ENCODE peak calls at places on chromosomes 16 and 17, in six cellular contexts. One of them, this sample, is unnamed.
A peak's percentile ranks its signal among the peaks of the same experiment; 100 is the strongest.

GRCh38 chr16:16166085-16166484 is 57.2 kb downstream of the ABCC6 start:
- DNase-seq in fibroblast of lung: no peak
- DNase-seq in astrocyte of the spinal cord: no peak
- DNase-seq in upper lobe of right lung: no peak
- DNase-seq in GM23338: no peak
- DNase-seq in A673: no peak
- DNase-seq in this sample: no peak

GRCh38 chr16:49617016-49617569 is 238.8 kb downstream of the ZNF423 start:
- DNase-seq in fibroblast of lung: no peak
- DNase-seq in astrocyte of the spinal cord: no peak
- DNase-seq in upper lobe of right lung: no peak
- DNase-seq in GM23338: no peak
- DNase-seq in A673: no peak
- DNase-seq in this sample: no peak

GRCh38 chr16:66287416-66287815 is 79.1 kb upstream of the CDH5 start:
- DNase-seq in fibroblast of lung: no peak
- DNase-seq in astrocyte of the spinal cord: no peak
- DNase-seq in upper lobe of right lung: no peak
- DNase-seq in GM23338: no peak
- DNase-seq in A673: no peak
- DNase-seq in this sample: no peak

GRCh38 chr17:56172517-56172982 is 19.3 kb downstream of the ANKFN1 start:
- DNase-seq in fibroblast of lung: no peak
- DNase-seq in astrocyte of the spinal cord: no peak
- DNase-seq in upper lobe of right lung: peak; percentile 67
- DNase-seq in GM23338: no peak
- DNase-seq in A673: peak; percentile 6
- DNase-seq in this sample: peak; percentile 24

GRCh38 chr16:20871935-20872815 is 28.0 kb downstream of the DCUN1D3 start:
- DNase-seq in fibroblast of lung: no peak
- DNase-seq in astrocyte of the spinal cord: no peak
- DNase-seq in upper lobe of right lung: no peak
- DNase-seq in GM23338: no peak
- DNase-seq in A673: no peak
- DNase-seq in this sample: no peak

GRCh38 chr16:19299565-19299964 is 14.0 kb downstream of the CLEC19A start:
- DNase-seq in fibroblast of lung: no peak
- DNase-seq in astrocyte of the spinal cord: no peak
- DNase-seq in upper lobe of right lung: no peak
- DNase-seq in GM23338: no peak
- DNase-seq in A673: no peak
- DNase-seq in this sample: no peak

GRCh38 chr17:74871329-74872076 is 1.3 kb downstream of the FDXR start:
- DNase-seq in fibroblast of lung: no peak
- DNase-seq in astrocyte of the spinal cord: no peak
- DNase-seq in upper lobe of right lung: no peak
- DNase-seq in GM23338: no peak
- DNase-seq in A673: no peak
- DNase-seq in this sample: no peak

GRCh38 chr17:7413346-7413985 is 5.8 kb downstream of the NLGN2 start:
- DNase-seq in fibroblast of lung: no peak
- DNase-seq in astrocyte of the spinal cord: peak; percentile 11
- DNase-seq in upper lobe of right lung: no peak
- DNase-seq in GM23338: no peak
- DNase-seq in A673: no peak
- DNase-seq in this sample: peak; percentile 56

GRCh38 chr17:80195141-80195540 is 25.0 kb downstream of the SGSH start:
- DNase-seq in fibroblast of lung: no peak
- DNase-seq in astrocyte of the spinal cord: no peak
- DNase-seq in upper lobe of right lung: no peak
- DNase-seq in GM23338: no peak
- DNase-seq in A673: no peak
- DNase-seq in this sample: no peak

GRCh38 chr17:50517504-50518264 is 9.4 kb downstream of the MYCBPAP start:
- DNase-seq in fibroblast of lung: no peak
- DNase-seq in astrocyte of the spinal cord: no peak
- DNase-seq in upper lobe of right lung: no peak
- DNase-seq in GM23338: no peak
- DNase-seq in A673: no peak
- DNase-seq in this sample: no peak

GRCh38 chr16:55672471-55672870 is 16.7 kb downstream of the SLC6A2 start:
- DNase-seq in fibroblast of lung: peak; percentile 5
- DNase-seq in astrocyte of the spinal cord: no peak
- DNase-seq in upper lobe of right lung: no peak
- DNase-seq in GM23338: no peak
- DNase-seq in A673: no peak
- DNase-seq in this sample: peak; percentile 79

GRCh38 chr16:316741-317464 is 33.9 kb downstream of the PDIA2 start:
- DNase-seq in fibroblast of lung: no peak
- DNase-seq in astrocyte of the spinal cord: no peak
- DNase-seq in upper lobe of right lung: no peak
- DNase-seq in GM23338: no peak
- DNase-seq in A673: no peak
- DNase-seq in this sample: no peak

GRCh38 chr17:7548585-7549400 is at the start of gene TNFSF12:
- DNase-seq in fibroblast of lung: peak; percentile 25
- DNase-seq in astrocyte of the spinal cord: no peak
- DNase-seq in upper lobe of right lung: peak; percentile 88
- DNase-seq in GM23338: peak; percentile 68
- DNase-seq in A673: no peak
- DNase-seq in this sample: peak; percentile 28

GRCh38 chr17:15171433-15172047 is 93.6 kb downstream of the PMP22 start:
- DNase-seq in fibroblast of lung: peak; percentile 78
- DNase-seq in astrocyte of the spinal cord: peak; percentile 80
- DNase-seq in upper lobe of right lung: peak; percentile 80
- DNase-seq in GM23338: peak; percentile 88
- DNase-seq in A673: peak; percentile 56
- DNase-seq in this sample: peak; percentile 82

GRCh38 chr17:46194393-46195216 is 1.4 kb upstream of the KANSL1 start:
- DNase-seq in fibroblast of lung: peak; percentile 80
- DNase-seq in astrocyte of the spinal cord: peak; percentile 50
- DNase-seq in upper lobe of right lung: no peak
- DNase-seq in GM23338: peak; percentile 73
- DNase-seq in A673: peak; percentile 69
- DNase-seq in this sample: peak; percentile 54

GRCh38 chr16:914453-914852 is 56.3 kb downstream of the LMF1 start:
- DNase-seq in fibroblast of lung: peak; percentile 3
- DNase-seq in astrocyte of the spinal cord: no peak
- DNase-seq in upper lobe of right lung: no peak
- DNase-seq in GM23338: no peak
- DNase-seq in A673: peak; percentile 24
- DNase-seq in this sample: peak; percentile 3

GRCh38 chr16:78727536-78727935 is 628.1 kb downstream of the WWOX start:
- DNase-seq in fibroblast of lung: no peak
- DNase-seq in astrocyte of the spinal cord: no peak
- DNase-seq in upper lobe of right lung: no peak
- DNase-seq in GM23338: peak; percentile 34
- DNase-seq in A673: no peak
- DNase-seq in this sample: no peak

GRCh38 chr16:54987081-54987480 is 56.4 kb downstream of the IRX5 start:
- DNase-seq in fibroblast of lung: no peak
- DNase-seq in astrocyte of the spinal cord: no peak
- DNase-seq in upper lobe of right lung: no peak
- DNase-seq in GM23338: no peak
- DNase-seq in A673: no peak
- DNase-seq in this sample: no peak

GRCh38 chr16:2148714-2149629 is 547 bp downstream of the RAB26 start:
- DNase-seq in fibroblast of lung: no peak
- DNase-seq in astrocyte of the spinal cord: no peak
- DNase-seq in upper lobe of right lung: peak; percentile 62
- DNase-seq in GM23338: peak; percentile 58
- DNase-seq in A673: peak; percentile 45
- DNase-seq in this sample: no peak

GRCh38 chr17:7745748-7746470 is 28.4 kb downstream of the DNAH2 start:
- DNase-seq in fibroblast of lung: peak; percentile 83
- DNase-seq in astrocyte of the spinal cord: peak; percentile 82
- DNase-seq in upper lobe of right lung: peak; percentile 67
- DNase-seq in GM23338: no peak
- DNase-seq in A673: peak; percentile 82
- DNase-seq in this sample: peak; percentile 85

GRCh38 chr17:73786286-73786743 is 142.1 kb upstream of the SDK2 start:
- DNase-seq in fibroblast of lung: peak; percentile 11
- DNase-seq in astrocyte of the spinal cord: no peak
- DNase-seq in upper lobe of right lung: no peak
- DNase-seq in GM23338: peak; percentile 47
- DNase-seq in A673: no peak
- DNase-seq in this sample: no peak

GRCh38 chr17:81832608-81833159 is 407 bp downstream of the MCRIP1 start:
- DNase-seq in fibroblast of lung: no peak
- DNase-seq in astrocyte of the spinal cord: peak; percentile 29
- DNase-seq in upper lobe of right lung: peak; percentile 81
- DNase-seq in GM23338: peak; percentile 51
- DNase-seq in A673: peak; percentile 41
- DNase-seq in this sample: peak; percentile 19

GRCh38 chr17:16415031-16415924 is at the start of gene TRPV2:
- DNase-seq in fibroblast of lung: no peak
- DNase-seq in astrocyte of the spinal cord: no peak
- DNase-seq in upper lobe of right lung: peak; percentile 75
- DNase-seq in GM23338: peak; percentile 80
- DNase-seq in A673: no peak
- DNase-seq in this sample: no peak
- H3K4me3 ChIP-seq in fibroblast of lung: peak within 1 kb of the TSS; percentile 58
- H3K4me3 ChIP-seq in astrocyte of the spinal cord: peak within 1 kb of the TSS; percentile 49
- H3K4me3 ChIP-seq in upper lobe of right lung: peak within 1 kb of the TSS; percentile 71
- H3K4me3 ChIP-seq in GM23338: peak within 1 kb of the TSS; percentile 35
- H3K4me3 ChIP-seq in A673: no peak within 1 kb of the TSS
- H3K4me3 ChIP-seq in this sample: peak within 1 kb of the TSS; percentile 68

GRCh38 chr17:2058521-2059124 is 3.7 kb downstream of the HIC1 start:
- DNase-seq in fibroblast of lung: peak; percentile 81
- DNase-seq in astrocyte of the spinal cord: peak; percentile 73
- DNase-seq in upper lobe of right lung: peak; percentile 93
- DNase-seq in GM23338: peak; percentile 82
- DNase-seq in A673: no peak
- DNase-seq in this sample: no peak
- TF ChIP-seq CTCF in fibroblast of lung: peak; percentile 68
- TF ChIP-seq CTCF in astrocyte of the spinal cord: peak; percentile 68
- TF ChIP-seq CTCF in upper lobe of right lung: peak; percentile 73
- TF ChIP-seq CTCF in GM23338: peak; percentile 64
- TF ChIP-seq CTCF in A673: peak; percentile 45
- TF ChIP-seq CTCF in this sample: peak; percentile 41

DNA sequence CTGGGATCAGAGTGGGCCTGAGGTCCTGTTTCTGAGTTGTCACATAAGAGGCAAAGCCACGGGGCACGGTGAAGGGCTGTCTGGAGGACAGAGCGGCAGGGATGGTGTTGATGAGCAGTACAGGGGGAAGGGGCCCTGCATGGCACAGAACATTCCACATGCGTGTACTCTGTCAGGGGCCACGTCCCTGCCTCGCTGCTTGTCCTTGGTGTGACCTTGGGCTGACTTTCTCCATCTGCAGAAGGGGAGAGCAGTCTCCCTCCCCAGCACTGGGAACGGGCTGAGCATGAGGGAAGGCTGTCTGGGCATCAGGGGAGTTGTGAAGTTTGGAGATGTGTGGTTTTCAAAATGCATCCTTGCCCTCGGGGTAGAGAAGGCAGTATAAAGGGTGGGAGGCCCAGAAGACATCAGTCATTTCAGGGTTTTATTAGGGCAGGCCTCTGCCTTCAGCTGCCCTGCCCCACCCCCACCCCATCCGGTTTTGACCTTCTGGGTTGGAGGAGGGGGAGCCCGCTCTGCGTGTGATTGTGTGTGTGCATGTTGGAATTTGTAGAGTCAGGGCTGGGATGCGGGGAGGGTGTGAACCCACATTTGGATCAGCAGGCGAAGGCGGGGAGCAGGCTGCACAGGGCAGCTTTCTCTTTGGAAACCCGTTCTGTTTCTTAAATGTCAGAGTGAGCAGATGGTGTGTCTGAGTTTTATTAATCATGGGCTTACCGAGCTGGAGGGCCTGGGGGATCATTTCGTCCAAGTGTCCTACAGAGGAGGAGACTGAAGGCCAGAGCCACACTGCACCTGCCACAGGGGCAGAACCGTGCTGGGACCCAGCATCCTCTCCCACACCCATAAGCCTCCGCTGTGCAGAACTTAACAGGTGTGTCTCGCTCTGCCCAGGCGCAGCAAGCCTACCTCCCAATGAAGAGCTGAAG is 71.2 kb upstream of the GSE1 start:
- DNase-seq in fibroblast of lung: no peak
- DNase-seq in astrocyte of the spinal cord: no peak
- DNase-seq in upper lobe of right lung: no peak
- DNase-seq in GM23338: peak; percentile 23
- DNase-seq in A673: no peak
- DNase-seq in this sample: peak; percentile 56
- H3K4me3 ChIP-seq in fibroblast of lung: no peak overlapping the region
- H3K4me3 ChIP-seq in astrocyte of the spinal cord: no peak overlapping the region
- H3K4me3 ChIP-seq in upper lobe of right lung: no peak overlapping the region
- H3K4me3 ChIP-seq in GM23338: no peak overlapping the region
- H3K4me3 ChIP-seq in A673: no peak overlapping the region
- H3K4me3 ChIP-seq in this sample: no peak overlapping the region

GRCh38 chr16:9695152-9695551 is 487.1 kb downstream of the GRIN2A start:
- DNase-seq in fibroblast of lung: no peak
- DNase-seq in astrocyte of the spinal cord: no peak
- DNase-seq in upper lobe of right lung: no peak
- DNase-seq in GM23338: peak; percentile 65
- DNase-seq in A673: no peak
- DNase-seq in this sample: no peak
- TF ChIP-seq CTCF in fibroblast of lung: no peak
- TF ChIP-seq CTCF in astrocyte of the spinal cord: no peak
- TF ChIP-seq CTCF in upper lobe of right lung: no peak
- TF ChIP-seq CTCF in GM23338: peak; percentile 47
- TF ChIP-seq CTCF in A673: no peak
- TF ChIP-seq CTCF in this sample: no peak

DNA sequence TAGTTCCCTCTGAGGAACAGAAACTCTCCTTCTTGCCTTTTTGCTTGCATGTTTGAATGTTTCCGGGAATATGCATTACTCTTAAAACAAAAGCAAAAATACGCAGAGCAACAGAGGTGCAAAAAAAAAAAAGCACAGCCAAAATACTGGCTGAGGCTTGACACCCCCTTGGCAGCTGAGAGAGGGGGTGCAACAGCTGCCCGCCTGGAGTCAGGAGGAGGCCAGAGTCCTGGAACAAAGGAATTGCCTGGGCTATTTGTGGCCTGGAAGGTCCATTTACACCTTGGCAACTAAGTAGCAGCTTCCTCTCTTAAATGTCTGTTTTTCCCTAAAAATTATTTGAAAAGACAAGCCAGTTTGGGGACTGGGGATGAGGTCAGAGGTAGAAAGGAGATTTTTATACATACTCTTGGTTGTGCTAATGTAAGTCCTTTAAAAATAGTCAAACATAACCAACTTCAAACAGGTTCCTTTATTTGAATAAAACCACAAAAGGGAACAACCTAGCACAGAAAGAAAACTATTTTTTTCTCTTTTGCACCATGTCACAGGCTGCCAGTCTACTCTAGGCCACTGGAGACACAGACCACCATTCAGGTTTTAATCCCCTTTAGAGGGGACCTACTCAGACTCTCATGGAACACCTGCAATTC is 19.5 kb downstream of the USP7 start:
- DNase-seq in fibroblast of lung: no peak
- DNase-seq in astrocyte of the spinal cord: no peak
- DNase-seq in upper lobe of right lung: no peak
- DNase-seq in GM23338: no peak
- DNase-seq in A673: no peak
- DNase-seq in this sample: no peak
- H3K4me3 ChIP-seq in fibroblast of lung: no peak overlapping the region
- H3K4me3 ChIP-seq in astrocyte of the spinal cord: no peak overlapping the region
- H3K4me3 ChIP-seq in upper lobe of right lung: no peak overlapping the region
- H3K4me3 ChIP-seq in GM23338: peak overlapping the region; percentile 6
- H3K4me3 ChIP-seq in A673: no peak overlapping the region
- H3K4me3 ChIP-seq in this sample: no peak overlapping the region